ENCODE peak calls at places on chromosome 11, in six cellular contexts. A is colonic mucosa, O is transverse colon, C is lower lobe of right lung, N is upper lobe of right lung, G is A549. V is an unnamed sample.

GRCh38 chr11:80034801-80035200 is 594.0 kb upstream of the TENM4 start:
- DNase-seq in N (no peak), O (no peak), C (no peak), A (no peak), G (no peak), V (no peak)

GRCh38 chr11:45301537-45302246 is 15.6 kb upstream of the SYT13 start:
- DNase-seq in A (no peak), C (no peak), O (no peak), G (no peak), N (no peak), V (no peak)

GRCh38 chr11:7202412-7202811 is 49.3 kb upstream of the SYT9 start:
- DNase-seq in O (no peak), N (no peak), G (no peak), C (no peak), A (no peak), V (no peak)

GRCh38 chr11:99934008-99934407 is 753.1 kb upstream of the ARHGAP42 start:
- DNase-seq in A (no peak), N (no peak), G (no peak), O (no peak), C (no peak), V (no peak)

GRCh38 chr11:120517390-120518315 is 6.1 kb downstream of the GRIK4 start:
- DNase-seq in C (peak; percentile 47), A (no peak), G (no peak), O (no peak), N (peak; percentile 62), V (no peak)

GRCh38 chr11:108853864-108854263 is 189.0 kb downstream of the DDX10 start:
- DNase-seq in C (no peak), A (no peak), N (no peak), G (no peak), O (no peak), V (peak; percentile 15)

GRCh38 chr11:11916981-11917399 is 75.2 kb downstream of the USP47 start:
- DNase-seq in C (no peak), G (no peak), A (no peak), N (no peak), O (no peak), V (no peak)

GRCh38 chr11:828501-829115 is 889 bp downstream of the CRACR2B start:
- DNase-seq in G (no peak), C (no peak), A (no peak), N (no peak), O (no peak), V (no peak)

GRCh38 chr11:134223066-134223465 is 701 bp downstream of the NCAPD3 start:
- DNase-seq in O (no peak), G (peak; percentile 2), N (no peak), C (no peak), A (peak; percentile 25), V (no peak)

GRCh38 chr11:2647953-2648352 is 51.8 kb downstream of the KCNQ1OT1 start:
- DNase-seq in N (no peak), A (no peak), C (no peak), G (no peak), O (no peak), V (no peak)
- H3K9me3 ChIP-seq in N (peaks cover 35% of the 10 kb centered on the region), A (peaks cover 6% of the 10 kb centered on the region), C (peaks cover 74% of the 10 kb centered on the region), G (peaks cover 98% of the 10 kb centered on the region), O (peaks cover 74% of the 10 kb centered on the region), V (no peaks in the 10 kb centered on the region)

GRCh38 chr11:95291946-95292345 is 60.9 kb upstream of the SESN3 start:
- DNase-seq in A (peak; percentile 57), G (no peak), N (no peak), O (peak; percentile 15), C (no peak), V (no peak)
- H3K9me3 ChIP-seq in A (no peaks in the 10 kb centered on the region), G (no peaks in the 10 kb centered on the region), N (no peaks in the 10 kb centered on the region), O (no peaks in the 10 kb centered on the region), C (no peaks in the 10 kb centered on the region), V (no peaks in the 10 kb centered on the region)

DNA sequence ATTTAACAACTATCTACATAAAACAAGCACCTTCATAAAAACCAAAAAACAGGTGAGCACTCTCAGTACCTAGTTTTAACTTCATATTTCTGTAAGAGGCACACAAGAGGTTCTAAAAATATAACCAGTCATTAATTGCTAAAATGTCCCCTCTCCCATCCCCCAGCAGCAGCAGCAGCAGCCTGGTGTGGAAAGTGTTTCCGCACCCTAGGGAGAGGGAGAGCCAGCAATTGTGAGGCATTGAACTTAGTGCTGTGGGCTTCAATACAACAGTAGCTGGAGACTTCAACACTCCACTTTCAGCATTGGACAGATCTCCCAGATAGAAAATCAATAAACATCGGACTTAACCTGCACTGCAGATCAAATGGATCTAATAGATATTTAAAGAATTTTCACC is 1158.5 kb downstream of the JRKL start:
- DNase-seq in G (no peak), C (no peak), N (no peak), A (no peak), O (no peak), V (no peak)
- H3K9me3 ChIP-seq in G (no peaks in the 10 kb centered on the region), C (no peaks in the 10 kb centered on the region), N (no peaks in the 10 kb centered on the region), A (no peaks in the 10 kb centered on the region), O (no peaks in the 10 kb centered on the region), V (no peaks in the 10 kb centered on the region)

GRCh38 chr11:35036642-35037041 is 102.3 kb upstream of the CD44 start:
- DNase-seq in A (no peak), O (no peak), N (no peak), G (no peak), C (no peak), V (no peak)

GRCh38 chr11:35040221-35040942 is 98.6 kb upstream of the CD44 start:
- DNase-seq in G (peak; percentile 57), A (no peak), C (no peak), O (no peak), N (no peak), V (no peak)

GRCh38 chr11:35038211-35038930 is 100.6 kb upstream of the CD44 start:
- DNase-seq in O (no peak), G (no peak), A (no peak), N (no peak), C (no peak), V (no peak)

GRCh38 chr11:35041070-35041554 is 97.9 kb upstream of the CD44 start:
- DNase-seq in G (no peak), O (no peak), A (no peak), N (no peak), C (no peak), V (no peak)

DNA sequence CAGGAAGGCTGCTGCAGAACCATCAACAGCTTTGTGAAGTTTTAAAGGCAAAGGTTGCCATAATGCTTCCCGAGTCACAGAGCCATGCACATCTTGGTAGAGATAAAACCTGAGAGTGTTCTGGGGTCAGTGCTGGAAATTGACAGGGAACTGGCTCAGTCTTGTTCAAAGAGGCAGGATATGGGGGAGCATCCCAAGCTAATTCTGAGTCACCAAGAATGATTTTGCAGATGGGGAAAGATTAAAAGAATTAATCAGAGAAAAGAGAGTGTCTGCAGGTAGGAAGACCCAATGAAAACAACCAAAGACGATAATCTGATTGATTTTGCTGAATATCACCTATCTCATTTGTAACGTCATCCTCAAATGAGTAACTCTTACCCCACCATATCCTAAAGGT is 99.9 kb upstream of the CD44 start:
- DNase-seq in G (no peak), C (no peak), A (no peak), O (no peak), N (no peak), V (no peak)
- H3K9me3 ChIP-seq in G (no peaks in the 10 kb centered on the region), C (no peaks in the 10 kb centered on the region), A (no peaks in the 10 kb centered on the region), O (no peaks in the 10 kb centered on the region), N (no peaks in the 10 kb centered on the region), V (no peaks in the 10 kb centered on the region)